ENCODE peak calls at places on chromosomes 12 and 14, in five cellular contexts. I is stomach, F is astrocyte of the spinal cord, D is fibroblast of lung, Y is sigmoid colon. L is an unnamed sample.

GRCh38 chr14:101965145-101965531 is 765 bp downstream of the DYNC1H1 start:
- DNase-seq in I (peak), F (peak), D (peak), Y (peak), L (no peak)

GRCh38 chr12:47747115-47747514 is 11.6 kb downstream of the RAPGEF3 start:
- DNase-seq in I (no peak), F (no peak), D (no peak), Y (no peak), L (no peak)

GRCh38 chr12:9793774-9794395 is 33.2 kb upstream of the CD69 start:
- DNase-seq in I (no peak), F (no peak), D (no peak), Y (no peak), L (no peak)

GRCh38 chr12:3418609-3419469 is 72.2 kb upstream of the PRMT8 start:
- DNase-seq in I (no peak), F (no peak), D (no peak), Y (no peak), L (no peak)

GRCh38 chr14:56004807-56005579 is 113.2 kb upstream of the PELI2 start:
- DNase-seq in I (peak), F (peak), D (peak), Y (no peak), L (peak)

GRCh38 chr14:104087505-104087904 is 2.0 kb downstream of the ASPG start:
- DNase-seq in I (no peak), F (no peak), D (no peak), Y (no peak), L (no peak)

GRCh38 chr12:79067977-79068376 is 203.4 kb downstream of the SYT1 start:
- DNase-seq in I (no peak), F (no peak), D (no peak), Y (no peak), L (no peak)

GRCh38 chr12:12645485-12645884 is 33.8 kb downstream of the CREBL2 start:
- DNase-seq in I (no peak), F (peak), D (peak), Y (no peak), L (no peak)

GRCh38 chr12:105233045-105233905 is 2.7 kb downstream of the APPL2 start:
- DNase-seq in I (no peak), F (no peak), D (no peak), Y (no peak), L (no peak)

GRCh38 chr14:100879782-100880181 is 23.7 kb downstream of the RTL1 start:
- DNase-seq in I (no peak), F (no peak), D (no peak), Y (no peak), L (no peak)

GRCh38 chr12:50313256-50313931 is 30.1 kb upstream of the LIMA1 start:
- DNase-seq in I (no peak), F (no peak), D (no peak), Y (no peak), L (no peak)

GRCh38 chr14:80567905-80568512 is 356.7 kb upstream of the DIO2 start:
- DNase-seq in I (no peak), F (peak), D (no peak), Y (no peak), L (peak)

DNA sequence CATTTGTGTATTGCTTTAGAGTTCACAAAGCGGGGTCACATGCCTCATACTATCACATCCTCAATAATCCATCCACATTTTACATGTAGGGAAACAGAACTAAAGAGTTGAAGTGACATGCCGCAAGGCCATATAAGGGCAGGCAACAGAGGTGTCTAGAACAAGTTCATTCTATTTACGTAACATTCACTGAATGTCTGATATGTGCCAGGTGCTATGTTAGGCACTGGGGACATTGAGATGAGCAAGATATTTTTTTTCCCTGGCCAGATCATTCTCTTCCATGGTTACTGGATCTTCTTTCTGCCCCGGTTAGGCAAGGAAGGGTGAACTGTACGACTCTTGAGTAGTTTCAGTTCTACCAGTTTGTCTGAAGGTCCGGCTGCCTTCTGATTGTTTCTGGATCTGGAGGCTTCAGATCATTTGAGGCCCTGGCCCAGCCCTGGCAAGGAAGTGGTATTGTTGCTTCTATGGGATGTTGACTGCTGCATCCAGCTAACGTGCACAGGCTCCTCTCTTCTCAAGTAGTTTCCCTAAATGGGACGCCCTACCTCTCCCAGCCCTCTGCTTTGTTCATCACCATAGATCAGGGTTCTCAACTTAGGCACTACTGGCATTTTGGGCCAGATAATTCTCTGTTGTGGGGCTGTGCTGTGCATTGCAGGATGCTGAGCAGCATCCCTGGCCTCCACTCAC is 12.1 kb downstream of the GPATCH2L start:
- DNase-seq in I (no peak), F (no peak), D (no peak), Y (no peak), L (no peak)
- H3K4me3 ChIP-seq in I (no peak), F (no peak), D (no peak), Y (no peak), L (no peak)

DNA sequence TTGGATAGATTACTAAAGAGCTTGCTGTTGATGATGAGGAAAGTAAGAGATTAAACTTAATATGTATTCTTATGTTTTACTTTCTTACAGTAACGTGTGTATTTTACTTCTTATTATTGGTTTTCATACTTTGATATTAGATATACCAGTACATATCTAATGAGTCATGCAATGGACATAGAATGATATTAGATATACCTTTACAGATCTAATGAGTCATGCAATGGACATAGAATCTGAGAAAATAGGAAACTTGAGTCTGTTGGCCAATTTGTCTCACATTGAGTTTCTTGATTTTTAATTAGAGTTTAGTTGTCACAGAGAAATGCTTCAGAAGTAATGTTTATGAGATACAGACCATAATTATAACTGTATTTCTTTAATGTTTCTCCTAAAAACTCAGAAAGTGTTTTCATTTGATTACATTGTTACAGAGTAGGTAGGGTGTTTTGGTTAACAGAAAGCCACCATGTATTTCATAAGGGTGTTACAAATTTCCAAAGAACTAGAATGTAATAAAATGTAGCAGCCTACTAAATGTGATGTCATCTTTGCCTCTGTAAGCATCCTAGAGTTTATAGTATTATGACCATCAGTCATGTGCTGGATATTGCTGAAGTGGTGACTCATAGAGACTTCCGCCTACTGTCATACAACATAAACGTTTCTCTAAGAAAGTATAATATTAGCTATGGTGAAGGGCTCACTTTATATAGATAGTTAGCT is 3.0 kb downstream of the GAS2L3 start:
- DNase-seq in I (no peak), F (peak), D (peak), Y (no peak), L (peak)
- H3K4me3 ChIP-seq in I (no peak), F (no peak), D (no peak), Y (no peak), L (no peak)

GRCh38 chr14:50089213-50089612 is 27.2 kb downstream of the VCPKMT start:
- DNase-seq in I (no peak), F (no peak), D (no peak), Y (no peak), L (no peak)

GRCh38 chr14:50086316-50086700 is 30.1 kb downstream of the VCPKMT start:
- DNase-seq in I (no peak), F (no peak), D (no peak), Y (no peak), L (no peak)

GRCh38 chr14:50088731-50089130 is 27.6 kb downstream of the VCPKMT start:
- DNase-seq in I (no peak), F (no peak), D (no peak), Y (no peak), L (no peak)

GRCh38 chr14:50087350-50088116 is 28.8 kb downstream of the VCPKMT start:
- DNase-seq in I (no peak), F (no peak), D (no peak), Y (no peak), L (no peak)

DNA sequence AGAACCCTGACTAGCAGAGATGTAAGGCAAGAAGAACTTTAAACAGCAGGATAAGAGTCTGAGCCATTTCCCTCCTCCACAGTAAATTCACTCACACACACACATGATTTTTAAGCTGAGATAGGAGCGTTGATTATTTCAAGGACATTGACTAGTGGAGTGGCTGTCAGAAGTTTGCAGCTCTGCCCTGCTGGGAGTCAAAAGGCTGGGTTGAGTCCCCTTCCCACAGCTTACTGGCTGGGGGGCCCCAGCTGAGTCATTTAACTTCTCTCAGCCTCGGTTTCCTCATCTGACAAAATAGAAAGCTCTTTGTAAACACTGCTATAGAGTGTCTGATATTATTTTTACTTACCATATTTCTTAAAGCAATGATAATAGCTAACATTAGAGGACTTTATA is 28.3 kb downstream of the VCPKMT start:
- DNase-seq in I (no peak), F (no peak), D (no peak), Y (no peak), L (no peak)
- H3K4me3 ChIP-seq in I (no peak), F (no peak), D (no peak), Y (no peak), L (no peak)

GRCh38 chr14:70254476-70254961 is 65.8 kb upstream of the SLC8A3 start:
- DNase-seq in I (peak), F (peak), D (peak), Y (no peak), L (peak)
- H3K4me3 ChIP-seq in I (peak), F (no peak), D (peak), Y (peak), L (peak)

DNA sequence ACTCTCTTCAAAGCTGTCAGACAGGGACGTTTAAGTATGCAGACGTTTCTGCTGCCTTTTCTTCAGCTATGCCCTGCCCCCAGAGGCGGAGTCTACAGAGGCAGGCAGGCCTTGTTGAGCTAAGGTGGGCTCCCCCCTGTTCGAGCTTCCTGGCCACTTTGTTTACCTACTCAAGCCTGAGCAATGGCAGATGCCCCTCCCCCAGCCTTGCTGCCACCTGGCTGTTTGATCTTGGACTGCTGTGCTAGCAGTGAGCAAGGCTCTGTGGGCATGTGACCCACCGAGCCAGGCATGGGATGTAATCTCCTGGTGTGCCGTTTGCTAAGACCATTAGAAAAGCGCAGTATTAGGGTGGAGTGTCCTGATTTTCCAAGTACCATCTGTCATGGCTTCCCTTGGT is 900.4 kb upstream of the MDGA2 start:
- DNase-seq in I (no peak), F (no peak), D (no peak), Y (no peak), L (no peak)
- H3K4me3 ChIP-seq in I (no peak), F (no peak), D (no peak), Y (no peak), L (no peak)

GRCh38 chr14:88005050-88005481 is at the start of gene GPR65:
- DNase-seq in I (no peak), F (no peak), D (no peak), Y (no peak), L (no peak)
- H3K4me3 ChIP-seq in I (no peak), F (no peak), D (no peak), Y (no peak), L (no peak)

GRCh38 chr12:110744697-110745264 is 2.1 kb upstream of the PPP1CC start:
- DNase-seq in I (peak), F (no peak), D (no peak), Y (no peak), L (no peak)

GRCh38 chr12:110744176-110744575 is 1.5 kb upstream of the PPP1CC start:
- DNase-seq in I (no peak), F (no peak), D (peak), Y (peak), L (no peak)

GRCh38 chr12:110742718-110743570 is at the start of gene PPP1CC:
- DNase-seq in I (peak), F (peak), D (peak), Y (peak), L (peak)

GRCh38 chr12:110741795-110742717 is 635 bp downstream of the PPP1CC start:
- DNase-seq in I (peak), F (peak), D (peak), Y (peak), L (no peak)

GRCh38 chr12:110743571-110744093 is 941 bp upstream of the PPP1CC start:
- DNase-seq in I (no peak), F (no peak), D (no peak), Y (peak), L (no peak)
- H3K4me3 ChIP-seq in I (peak), F (peak), D (peak), Y (peak), L (peak)

DNA sequence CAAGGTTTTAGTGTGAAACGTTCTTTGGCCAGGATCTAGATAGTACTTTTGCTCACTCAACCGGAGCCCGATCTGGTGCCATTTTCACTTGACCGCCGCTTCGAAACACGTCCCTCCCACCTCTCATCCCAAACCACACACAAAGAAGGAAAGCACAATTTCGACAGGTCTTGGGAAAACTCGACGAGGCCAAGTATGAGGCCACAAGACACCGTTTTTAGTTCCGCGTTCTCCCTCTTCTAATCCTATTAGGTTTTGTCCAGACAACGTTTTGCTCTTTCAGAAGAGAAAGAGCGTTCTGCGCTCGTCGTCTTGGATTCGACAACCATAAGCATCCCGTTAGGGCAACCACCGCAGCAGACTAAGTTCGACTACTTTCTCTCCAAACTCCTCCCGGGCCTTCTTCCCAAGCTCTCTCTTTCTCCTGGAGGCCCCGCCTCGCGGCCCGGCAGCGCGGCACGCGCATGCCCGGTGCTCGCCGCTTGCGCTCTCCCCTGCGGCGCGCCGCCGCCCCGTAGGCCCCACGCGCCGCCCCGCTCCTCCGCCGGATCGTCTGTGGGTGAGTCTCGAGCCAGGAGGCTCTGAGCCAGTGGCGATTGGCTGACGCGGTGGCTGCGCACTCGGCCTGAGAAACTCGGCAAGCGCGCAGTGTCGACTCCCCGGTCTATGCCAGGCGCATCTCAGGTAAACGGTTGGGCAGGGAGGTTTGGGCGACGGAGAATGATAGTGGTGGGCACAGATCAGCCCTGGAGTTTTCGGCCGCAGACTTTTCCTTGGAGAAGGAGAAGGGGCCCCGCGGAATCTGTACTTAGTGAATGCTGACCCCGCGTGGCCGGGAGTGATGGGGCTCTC is at the start of gene MIPOL1:
- DNase-seq in I (peak), F (peak), D (peak), Y (peak), L (peak)
- H3K4me3 ChIP-seq in I (peak), F (peak), D (peak), Y (peak), L (peak)

GRCh38 chr12:109044241-109044640 is 8.1 kb upstream of the USP30 start:
- DNase-seq in I (no peak), F (no peak), D (no peak), Y (no peak), L (no peak)
- H3K4me3 ChIP-seq in I (no peak), F (no peak), D (no peak), Y (no peak), L (no peak)

DNA sequence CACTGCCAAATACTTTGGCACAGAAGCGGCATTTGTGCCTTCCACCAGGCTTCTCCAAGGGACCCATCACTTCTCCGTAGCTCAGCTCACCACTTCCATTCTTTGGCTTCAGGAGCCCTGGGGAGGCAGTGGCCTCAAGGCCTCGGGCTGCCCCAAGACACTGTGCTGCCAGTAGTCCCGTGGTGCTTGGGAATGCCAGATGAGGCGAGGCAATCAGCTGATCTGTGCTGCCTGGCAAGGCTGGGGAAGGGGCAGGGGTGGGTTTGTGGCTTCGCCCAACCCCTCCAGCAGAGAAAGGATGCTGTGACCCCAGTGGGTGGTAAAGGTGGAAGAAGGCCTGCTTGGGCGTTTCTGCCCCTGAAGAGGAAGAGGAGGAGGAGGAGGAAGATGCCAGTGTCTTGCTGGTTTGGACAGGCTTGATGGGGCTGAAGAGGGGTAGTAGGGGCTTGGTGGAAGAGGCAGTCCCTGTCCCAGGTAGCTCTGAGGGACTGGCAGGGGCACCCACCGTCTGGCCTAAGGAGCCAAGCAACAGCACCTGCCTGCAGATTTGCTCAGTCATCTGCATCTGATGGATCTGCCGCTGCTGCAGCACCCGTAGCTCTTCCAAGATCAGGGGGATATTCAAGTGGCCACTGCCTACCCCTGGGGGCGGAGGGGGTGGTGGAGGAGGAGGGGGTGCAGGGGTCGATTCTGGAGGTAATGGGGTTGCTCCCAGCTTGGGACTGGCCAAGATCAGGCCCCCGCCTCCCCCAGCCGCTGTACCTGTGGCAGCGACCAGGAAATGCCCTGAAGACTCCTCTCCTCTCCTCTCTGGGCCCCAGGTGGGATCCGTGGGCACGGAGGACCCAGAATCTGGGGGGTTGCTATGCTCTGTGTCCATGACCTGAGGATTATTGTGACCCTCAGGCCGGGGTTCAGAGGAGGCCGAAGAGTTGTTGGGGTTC is 1.3 kb downstream of the SALL2 start:
- DNase-seq in I (no peak), F (no peak), D (no peak), Y (no peak), L (no peak)
- H3K4me3 ChIP-seq in I (peak), F (peak), D (peak), Y (peak), L (peak)

L was measured in skeletal muscle cell.